ENCODE peak calls at places on chromosomes 11 and 22, in eight cellular contexts. S, I, X, G, T, H, J and Q are unnamed samples.

GRCh38 chr22:42649261-42650056 is at the start of gene CYB5R3:
- DNase-seq in X (peak), I (peak), J (peak), S (peak), H (peak), G (peak), T (no peak), Q (peak)

GRCh38 chr11:64745523-64746328 is 1.8 kb upstream of the RASGRP2 start:
- DNase-seq in T (no peak), G (peak), J (peak), H (peak), S (peak), X (peak), I (no peak), Q (no peak)

GRCh38 chr11:122140535-122140934 is 24.5 kb upstream of the BLID start:
- DNase-seq in G (peak), I (no peak), J (peak), S (no peak), T (no peak), H (no peak), X (no peak), Q (peak)

GRCh38 chr22:39087881-39088687 is 9.0 kb upstream of the APOBEC3H start:
- DNase-seq in T (no peak), X (no peak), S (peak), G (no peak), H (no peak), I (peak), J (no peak), Q (no peak)

GRCh38 chr11:19644316-19644715 is 68.3 kb upstream of the NAV2 start:
- DNase-seq in X (no peak), H (no peak), T (no peak), I (no peak), G (no peak), S (no peak), J (no peak), Q (no peak)

GRCh38 chr11:111819161-111820058 is 52.0 kb downstream of the ALG9 start:
- DNase-seq in I (no peak), H (no peak), G (peak), J (peak), T (peak), S (no peak), X (no peak), Q (no peak)

GRCh38 chr22:31125521-31126117 is 2.9 kb downstream of the INPP5J start:
- DNase-seq in S (no peak), I (no peak), G (no peak), J (no peak), X (no peak), T (no peak), H (no peak), Q (no peak)

GRCh38 chr22:40325315-40325714 is 21.0 kb upstream of the ADSL start:
- DNase-seq in I (no peak), T (no peak), H (no peak), G (no peak), X (no peak), J (no peak), S (no peak), Q (no peak)

GRCh38 chr11:83011333-83012167 is 60.1 kb downstream of the RAB30 start:
- DNase-seq in J (peak), X (no peak), T (no peak), H (no peak), G (no peak), I (no peak), S (no peak), Q (no peak)

GRCh38 chr11:119180729-119181676 is 4.3 kb upstream of the NHERF4 start:
- DNase-seq in J (no peak), S (no peak), G (no peak), I (no peak), H (no peak), X (no peak), T (no peak), Q (no peak)

GRCh38 chr22:26798433-26799065 is 141.2 kb downstream of the MIAT start:
- DNase-seq in H (no peak), T (no peak), I (no peak), J (no peak), X (no peak), S (no peak), G (no peak), Q (no peak)

GRCh38 chr22:26983311-26983710 is 325.9 kb downstream of the MIAT start:
- DNase-seq in H (no peak), G (no peak), T (no peak), S (no peak), I (no peak), J (no peak), X (no peak), Q (peak)

GRCh38 chr11:18012314-18012905 is 437 bp downstream of the SERGEF start:
- DNase-seq in I (no peak), T (no peak), J (peak), H (peak), X (no peak), G (peak), S (peak), Q (peak)

GRCh38 chr11:34185926-34186841 is 80.8 kb downstream of the NAT10 start:
- DNase-seq in T (no peak), S (no peak), X (no peak), H (no peak), G (no peak), J (peak), I (no peak), Q (peak)

GRCh38 chr11:45922425-45923082 is at the start of gene LARGE2:
- DNase-seq in I (no peak), J (no peak), X (no peak), T (no peak), S (peak), H (no peak), G (no peak), Q (peak)

GRCh38 chr11:32006799-32007388 is 84.0 kb upstream of the RCN1 start:
- DNase-seq in X (no peak), I (no peak), T (peak), J (peak), S (no peak), H (no peak), G (peak), Q (peak)

GRCh38 chr22:36922752-36923457 is 9.5 kb downstream of the CSF2RB start:
- DNase-seq in X (no peak), H (no peak), G (no peak), I (no peak), S (no peak), T (no peak), J (no peak), Q (no peak)

GRCh38 chr22:33844273-33844672 is 76.0 kb downstream of the LARGE1 start:
- DNase-seq in X (no peak), I (no peak), G (no peak), S (no peak), T (no peak), H (no peak), J (no peak), Q (no peak)

GRCh38 chr11:131592734-131593133 is 222.3 kb downstream of the NTM start:
- DNase-seq in J (no peak), X (no peak), I (no peak), S (no peak), T (no peak), H (no peak), G (no peak), Q (no peak)

GRCh38 chr11:129280027-129280811 is 88.1 kb upstream of the ARHGAP32 start:
- DNase-seq in I (no peak), S (no peak), J (peak), G (peak), X (no peak), T (no peak), H (no peak), Q (peak)

GRCh38 chr11:103582351-103582909 is 454.0 kb upstream of the DDI1 start:
- DNase-seq in T (no peak), X (no peak), H (no peak), S (no peak), J (peak), G (peak), I (no peak), Q (peak)

GRCh38 chr11:63635762-63636465 is 21.7 kb upstream of the PLAAT3 start:
- DNase-seq in I (peak), S (peak), H (peak), G (peak), X (peak), T (peak), J (peak), Q (peak)

GRCh38 chr11:33636104-33636503 is 64.5 kb downstream of the C11orf91 start:
- DNase-seq in S (no peak), I (no peak), G (peak), H (no peak), T (no peak), J (peak), X (peak), Q (peak)

GRCh38 chr11:86978756-86979608 is 23.8 kb upstream of the FZD4 start:
- DNase-seq in H (peak), I (no peak), T (peak), J (peak), X (no peak), S (no peak), G (peak), Q (peak)

GRCh38 chr11:27485930-27486773 is 13.6 kb upstream of the LGR4 start:
- DNase-seq in H (peak), S (no peak), G (peak), J (peak), X (no peak), T (no peak), I (peak), Q (peak)

GRCh38 chr11:112963368-112963955 is 2.2 kb downstream of the NCAM1 start:
- DNase-seq in G (no peak), J (no peak), I (peak), S (no peak), H (no peak), T (no peak), X (no peak), Q (no peak)

GRCh38 chr22:27488456-27489224 is 312.9 kb downstream of the MN1 start:
- DNase-seq in J (no peak), H (no peak), T (no peak), G (no peak), I (peak), S (no peak), X (no peak), Q (no peak)

GRCh38 chr11:105236631-105237030 is 97.1 kb upstream of the CARD18 start:
- DNase-seq in H (no peak), J (peak), G (peak), I (no peak), S (no peak), X (no peak), T (no peak), Q (no peak)

GRCh38 chr11:111759375-111759774 is 6.8 kb downstream of the PPP2R1B start:
- DNase-seq in G (peak), J (peak), H (no peak), I (no peak), S (no peak), X (no peak), T (no peak), Q (no peak)

GRCh38 chr11:78201096-78201495 is 12.4 kb downstream of the USP35 start:
- DNase-seq in G (no peak), J (no peak), S (no peak), X (no peak), H (no peak), T (no peak), I (no peak), Q (no peak)

GRCh38 chr22:38462960-38463784 is 4.7 kb upstream of the KDELR3 start:
- DNase-seq in H (no peak), G (no peak), X (no peak), I (no peak), T (no peak), S (peak), J (no peak), Q (no peak)

GRCh38 chr11:17572359-17572690 is 25.3 kb downstream of the OTOG start:
- DNase-seq in S (no peak), H (no peak), T (no peak), I (no peak), J (no peak), X (no peak), G (no peak), Q (no peak)

GRCh38 chr11:98423933-98424332 is 596.8 kb upstream of the CNTN5 start:
- DNase-seq in T (no peak), I (no peak), S (no peak), X (peak), H (no peak), G (no peak), J (no peak), Q (no peak)

GRCh38 chr11:69585385-69585784 is 55.6 kb upstream of the CCND1 start:
- DNase-seq in X (no peak), S (no peak), I (no peak), J (no peak), T (no peak), G (no peak), H (no peak), Q (no peak)

GRCh38 chr11:69584160-69584559 is 56.8 kb upstream of the CCND1 start:
- DNase-seq in H (no peak), G (no peak), I (no peak), X (no peak), T (no peak), S (no peak), J (no peak), Q (no peak)

GRCh38 chr11:69587454-69588081 is 53.4 kb upstream of the CCND1 start:
- DNase-seq in T (no peak), H (no peak), S (no peak), I (no peak), G (peak), J (peak), X (no peak), Q (peak)

GRCh38 chr11:69592986-69593385 is 48.0 kb upstream of the CCND1 start:
- DNase-seq in S (no peak), X (no peak), J (no peak), I (no peak), G (no peak), T (no peak), H (no peak), Q (no peak)

GRCh38 chr11:69588270-69588669 is 52.7 kb upstream of the CCND1 start:
- DNase-seq in G (peak), I (no peak), T (no peak), S (no peak), J (peak), H (no peak), X (no peak), Q (peak)
- H3K4me3 ChIP-seq in G (no peak), I (no peak), T (no peak), S (no peak), J (no peak), H (no peak), X (no peak), Q (no peak)

GRCh38 chr11:12056112-12056511 is 47.7 kb upstream of the DKK3 start:
- DNase-seq in G (no peak), S (no peak), H (no peak), J (no peak), I (no peak), T (no peak), X (no peak), Q (no peak)

GRCh38 chr11:12050911-12051667 is 42.7 kb upstream of the DKK3 start:
- DNase-seq in T (no peak), I (no peak), G (no peak), S (no peak), H (no peak), J (no peak), X (no peak), Q (no peak)

GRCh38 chr11:12053606-12054361 is 45.4 kb upstream of the DKK3 start:
- DNase-seq in G (peak), T (no peak), S (no peak), J (peak), H (no peak), I (no peak), X (no peak), Q (no peak)

GRCh38 chr11:12050470-12050891 is 42.1 kb upstream of the DKK3 start:
- DNase-seq in G (no peak), T (peak), J (no peak), H (no peak), X (no peak), I (no peak), S (no peak), Q (no peak)

GRCh38 chr11:12052676-12053605 is 44.5 kb upstream of the DKK3 start:
- DNase-seq in I (no peak), T (no peak), H (no peak), X (no peak), G (no peak), J (no peak), S (no peak), Q (no peak)
- TF ChIP-seq CTCF in I (no peak), T (no peak), H (no peak), X (no peak), G (no peak), J (peak), S (no peak), Q (no peak)

DNA sequence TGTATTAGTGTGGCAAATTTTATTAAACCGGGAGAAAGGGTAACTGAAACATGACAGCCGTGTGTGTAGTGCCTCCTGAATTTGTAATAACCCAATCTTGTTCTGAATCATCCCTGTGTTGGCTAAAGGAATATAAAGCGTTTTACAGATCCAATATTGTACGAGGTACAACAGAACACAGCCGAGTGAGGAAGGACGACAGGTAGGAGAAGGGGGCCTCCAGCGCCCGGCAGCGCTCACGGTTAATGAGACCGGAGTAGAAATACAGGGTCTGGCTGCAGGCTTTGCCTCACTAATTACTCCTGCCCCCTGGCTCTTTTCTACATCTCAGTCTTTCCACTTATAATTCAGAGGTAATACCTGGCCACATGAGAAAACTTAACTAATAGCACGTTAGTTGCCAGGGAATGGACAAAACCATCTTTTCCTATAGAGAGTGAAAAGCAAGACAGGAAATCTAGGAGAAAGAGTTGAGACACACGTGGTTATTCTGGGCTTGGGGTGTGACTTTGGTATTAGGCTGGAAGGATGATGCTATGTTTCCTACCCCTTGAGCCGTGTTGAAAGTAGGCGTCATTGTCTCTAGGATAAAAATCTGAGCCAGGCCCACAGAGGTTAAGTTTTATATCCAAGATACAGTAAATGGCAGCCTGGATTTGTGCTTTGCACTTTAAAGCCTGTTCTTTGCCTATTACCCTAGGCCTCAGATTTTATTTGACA is 54.0 kb downstream of the GRIK4 start:
- DNase-seq in X (no peak), T (no peak), I (no peak), S (no peak), H (no peak), G (peak), J (no peak), Q (peak)
- H3K4me3 ChIP-seq in X (no peak), T (no peak), I (peak), S (peak), H (peak), G (no peak), J (no peak), Q (no peak)

GRCh38 chr11:125637840-125638239 is 12.9 kb downstream of the CHEK1 start:
- DNase-seq in I (no peak), G (no peak), J (no peak), S (no peak), X (no peak), T (no peak), H (no peak), Q (no peak)
- TF ChIP-seq CTCF in I (no peak), G (no peak), J (no peak), S (no peak), X (no peak), T (no peak), H (no peak), Q (no peak)

GRCh38 chr11:110096369-110096976 is 3.3 kb downstream of the ZC3H12C start:
- DNase-seq in G (no peak), J (no peak), I (no peak), X (no peak), H (no peak), S (no peak), T (no peak), Q (peak)

GRCh38 chr11:110092577-110093406 is at the start of gene ZC3H12C:
- DNase-seq in X (peak), S (peak), T (peak), J (peak), H (peak), G (peak), I (peak), Q (peak)

GRCh38 chr11:110095554-110095953 is 2.4 kb downstream of the ZC3H12C start:
- DNase-seq in T (no peak), H (no peak), X (no peak), G (peak), I (no peak), J (no peak), S (no peak), Q (peak)

GRCh38 chr11:110093407-110094297 is 460 bp downstream of the ZC3H12C start:
- DNase-seq in X (no peak), H (peak), G (peak), I (peak), J (peak), S (peak), T (no peak), Q (peak)

DNA sequence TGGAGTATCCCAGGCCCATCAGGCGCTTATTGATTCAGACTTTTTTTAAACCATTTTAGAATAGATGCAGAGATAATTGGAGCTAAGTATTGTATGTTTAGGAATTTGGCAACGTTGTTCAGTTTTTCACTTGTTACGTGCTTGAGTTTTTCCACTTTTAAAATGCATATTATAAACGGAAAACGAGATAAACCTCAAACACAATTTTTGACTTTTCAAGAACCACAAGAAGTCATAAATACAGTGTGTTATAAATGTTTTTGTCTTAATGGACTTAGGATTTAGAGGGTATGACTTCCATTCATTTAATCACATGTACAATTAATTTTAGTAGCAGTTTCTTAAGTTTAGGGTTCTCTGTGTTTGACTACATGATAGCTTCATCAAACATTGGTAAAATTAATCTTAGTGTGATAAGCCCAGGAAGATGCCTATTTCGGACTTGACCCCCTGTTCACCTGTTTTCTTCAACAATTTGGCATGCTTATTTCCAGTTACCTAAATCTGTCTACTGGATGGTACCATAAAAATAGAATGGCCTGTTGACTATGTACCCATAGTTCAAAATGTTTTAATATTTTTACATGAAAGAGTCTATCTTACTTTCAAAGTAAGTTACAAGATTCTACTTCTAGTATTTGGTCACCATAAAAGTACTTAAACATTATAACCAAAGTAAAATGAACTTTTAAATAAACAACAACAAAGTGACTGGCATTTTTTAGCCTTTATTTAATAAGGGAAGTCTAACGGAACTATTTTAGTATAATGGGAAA is 1.3 kb downstream of the ZC3H12C start:
- DNase-seq in H (no peak), J (no peak), I (no peak), T (no peak), G (no peak), S (no peak), X (no peak), Q (no peak)
- H3K4me3 ChIP-seq in H (peak), J (peak), I (peak), T (no peak), G (peak), S (peak), X (no peak), Q (peak)

DNA sequence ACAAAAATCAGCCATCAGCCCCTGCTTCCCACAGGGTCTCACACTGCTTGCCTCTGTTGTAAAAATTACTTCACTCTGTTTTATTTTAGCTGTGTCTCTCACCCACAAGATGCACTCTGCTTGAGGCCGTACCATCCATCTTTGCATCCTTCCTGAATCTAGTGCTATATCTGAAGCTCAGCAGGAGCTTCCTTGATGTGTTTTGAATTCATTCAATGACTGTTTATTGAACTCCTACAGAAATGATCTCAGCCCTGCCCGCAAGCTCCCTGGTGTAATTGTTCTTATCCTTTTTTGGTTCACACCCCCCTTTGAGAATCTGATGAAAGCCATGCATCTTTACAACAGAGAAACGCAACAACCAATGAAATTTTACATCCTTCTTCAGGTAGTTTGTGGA is 310.2 kb upstream of the ZC3H12C start:
- DNase-seq in J (no peak), G (no peak), X (no peak), H (no peak), I (no peak), S (no peak), T (no peak), Q (no peak)
- TF ChIP-seq CTCF in J (no peak), G (no peak), X (no peak), H (no peak), I (no peak), S (no peak), T (no peak), Q (no peak)

GRCh38 chr22:35257321-35258143 is at the start of gene HMGXB4:
- DNase-seq in H (peak), X (peak), I (peak), S (peak), G (peak), J (peak), T (peak), Q (peak)
- H3K4me3 ChIP-seq in H (peak), X (peak), I (peak), S (peak), G (peak), J (peak), T (peak), Q (peak)